ENCODE peak calls at places on chromosomes 12 and 14, in eight cellular contexts. I, H, G, V, B, E, Y and F are unnamed samples.
A peak's percentile ranks its signal among the peaks of the same experiment; 100 is the strongest.

GRCh38 chr12:75722714-75723200 is 211.3 kb upstream of the KRR1 start:
- DNase-seq in I (no peak), E (peak; percentile 20), Y (peak; percentile 70), V (peak; percentile 70), H (peak; percentile 83), G (peak; percentile 94), B (peak; percentile 91), F (peak; percentile 76)

GRCh38 chr14:103522649-103523582 is at the start of gene CKB:
- DNase-seq in B (no peak), G (peak; percentile 43), V (peak; percentile 57), Y (no peak), E (peak; percentile 47), I (peak; percentile 89), H (peak; percentile 72), F (peak; percentile 86)

GRCh38 chr12:25423355-25423754 is 129.7 kb downstream of the LMNTD1 start:
- DNase-seq in E (no peak), H (no peak), Y (no peak), B (no peak), G (peak; percentile 80), V (peak; percentile 21), I (no peak), F (no peak)

GRCh38 chr12:132453361-132454133 is 36.4 kb upstream of the FBRSL1 start:
- DNase-seq in H (no peak), Y (no peak), V (no peak), E (no peak), I (no peak), B (no peak), G (no peak), F (no peak)

GRCh38 chr12:95343461-95344230 is 126.0 kb downstream of the VEZT start:
- DNase-seq in V (no peak), B (no peak), E (no peak), Y (no peak), G (no peak), H (no peak), I (no peak), F (no peak)

GRCh38 chr14:89399594-89400068 is 17.4 kb downstream of the FOXN3 start:
- DNase-seq in G (peak; percentile 71), E (no peak), I (no peak), H (peak; percentile 48), B (no peak), V (no peak), Y (peak; percentile 81), F (no peak)

GRCh38 chr12:76033116-76034001 is 1.8 kb upstream of the PHLDA1 start:
- DNase-seq in I (no peak), H (no peak), V (no peak), Y (no peak), G (peak; percentile 59), B (no peak), E (no peak), F (no peak)

GRCh38 chr14:71148627-71149026 is 241.4 kb downstream of the PCNX1 start:
- DNase-seq in E (no peak), B (no peak), H (no peak), Y (no peak), I (no peak), V (no peak), G (no peak), F (no peak)

GRCh38 chr14:54104746-54105145 is 148.1 kb upstream of the BMP4 start:
- DNase-seq in H (no peak), Y (no peak), E (no peak), V (no peak), G (no peak), B (no peak), I (no peak), F (no peak)

GRCh38 chr14:100896369-100897060 is 7.0 kb downstream of the RTL1 start:
- DNase-seq in H (no peak), Y (no peak), G (no peak), B (no peak), V (no peak), I (no peak), E (no peak), F (peak; percentile 6)

GRCh38 chr14:65864993-65865392 is 452.5 kb downstream of the FUT8 start:
- DNase-seq in Y (no peak), I (no peak), V (no peak), E (no peak), B (no peak), G (no peak), H (no peak), F (no peak)

GRCh38 chr14:68604822-68605221 is 188.0 kb downstream of the ZFP36L1 start:
- DNase-seq in G (no peak), Y (no peak), I (no peak), H (no peak), B (no peak), V (no peak), E (no peak), F (no peak)

GRCh38 chr14:57389646-57390036 is 745 bp upstream of the NAA30 start:
- DNase-seq in E (peak; percentile 3), Y (no peak), B (no peak), H (no peak), V (no peak), G (no peak), I (no peak), F (peak; percentile 45)

GRCh38 chr12:19025582-19025981 is 104.0 kb upstream of the PLEKHA5 start:
- DNase-seq in H (peak; percentile 79), G (no peak), I (no peak), E (no peak), V (no peak), Y (no peak), B (no peak), F (no peak)

GRCh38 chr12:122888232-122888752 is 7.6 kb downstream of the VPS37B start:
- DNase-seq in I (peak; percentile 62), B (no peak), V (peak; percentile 86), E (no peak), G (peak; percentile 59), Y (no peak), H (peak; percentile 84), F (peak; percentile 56)

GRCh38 chr14:59004012-59004411 is 184.5 kb upstream of the DAAM1 start:
- DNase-seq in B (no peak), G (peak; percentile 47), V (no peak), I (no peak), Y (no peak), E (no peak), H (no peak), F (no peak)